ENCODE peak calls at places on chromosomes 16 and 17, in five cellular contexts. One of them, this sample, is unnamed. For H3K4me1, the result is how much of the 10 kb centered on the place peaks cover.

GRCh38 chr17:14165672-14166071 is 71.0 kb downstream of the CDRT15 start:
- DNase-seq in HepG2: no peak
- DNase-seq in IMR-90: no peak
- DNase-seq in endothelial cell of umbilical vein: no peak
- DNase-seq in colonic mucosa: no peak
- DNase-seq in this sample: no peak

GRCh38 chr17:50062323-50063243 is 6.7 kb downstream of the ITGA3 start:
- DNase-seq in HepG2: no peak
- DNase-seq in endothelial cell of umbilical vein: no peak
- DNase-seq in colonic mucosa: peak
- DNase-seq in IMR-90: peak
- DNase-seq in this sample: peak

GRCh38 chr17:31281061-31281460 is 16.0 kb downstream of the OMG start:
- DNase-seq in HepG2: no peak
- DNase-seq in colonic mucosa: no peak
- DNase-seq in IMR-90: no peak
- DNase-seq in endothelial cell of umbilical vein: no peak
- DNase-seq in this sample: no peak

GRCh38 chr17:63995626-63996025 is 2.5 kb upstream of the PRR29 start:
- DNase-seq in colonic mucosa: no peak
- DNase-seq in IMR-90: no peak
- DNase-seq in endothelial cell of umbilical vein: no peak
- DNase-seq in HepG2: no peak
- DNase-seq in this sample: no peak

GRCh38 chr17:74859439-74860228 is at the start of gene GRIN2C:
- DNase-seq in colonic mucosa: no peak
- DNase-seq in endothelial cell of umbilical vein: no peak
- DNase-seq in IMR-90: no peak
- DNase-seq in HepG2: no peak
- DNase-seq in this sample: no peak

GRCh38 chr16:69717066-69717465 is 9.3 kb downstream of the NQO1 start:
- DNase-seq in HepG2: no peak
- DNase-seq in IMR-90: no peak
- DNase-seq in colonic mucosa: no peak
- DNase-seq in endothelial cell of umbilical vein: no peak
- DNase-seq in this sample: no peak

GRCh38 chr16:30844671-30845449 is 49.0 kb downstream of the BCL7C start:
- DNase-seq in IMR-90: peak
- DNase-seq in endothelial cell of umbilical vein: peak
- DNase-seq in HepG2: peak
- DNase-seq in colonic mucosa: peak
- DNase-seq in this sample: peak

GRCh38 chr16:65702707-65703402 is 581.0 kb upstream of the CDH11 start:
- DNase-seq in endothelial cell of umbilical vein: no peak
- DNase-seq in colonic mucosa: no peak
- DNase-seq in HepG2: no peak
- DNase-seq in IMR-90: no peak
- DNase-seq in this sample: no peak

GRCh38 chr17:57607553-57608120 is 137.5 kb downstream of the CCDC182 start:
- DNase-seq in colonic mucosa: no peak
- DNase-seq in endothelial cell of umbilical vein: no peak
- DNase-seq in HepG2: no peak
- DNase-seq in IMR-90: no peak
- DNase-seq in this sample: peak

GRCh38 chr17:48629411-48629759 is 3.2 kb upstream of the HOXB9 start:
- DNase-seq in HepG2: no peak
- DNase-seq in IMR-90: no peak
- DNase-seq in colonic mucosa: peak
- DNase-seq in endothelial cell of umbilical vein: no peak
- DNase-seq in this sample: no peak

GRCh38 chr17:34203018-34203646 is 52.0 kb upstream of the CCL2 start:
- DNase-seq in HepG2: no peak
- DNase-seq in colonic mucosa: no peak
- DNase-seq in IMR-90: no peak
- DNase-seq in endothelial cell of umbilical vein: no peak
- DNase-seq in this sample: no peak

GRCh38 chr16:2675714-2676113 is 6.6 kb upstream of the KCTD5 start:
- DNase-seq in HepG2: no peak
- DNase-seq in endothelial cell of umbilical vein: no peak
- DNase-seq in colonic mucosa: no peak
- DNase-seq in IMR-90: peak
- DNase-seq in this sample: no peak

GRCh38 chr16:2671741-2672140 is 10.6 kb upstream of the KCTD5 start:
- DNase-seq in colonic mucosa: no peak
- DNase-seq in IMR-90: no peak
- DNase-seq in endothelial cell of umbilical vein: no peak
- DNase-seq in HepG2: no peak
- DNase-seq in this sample: no peak

GRCh38 chr16:2673066-2673999 is 9.0 kb upstream of the KCTD5 start:
- DNase-seq in colonic mucosa: peak
- DNase-seq in endothelial cell of umbilical vein: peak
- DNase-seq in HepG2: peak
- DNase-seq in IMR-90: peak
- DNase-seq in this sample: peak

DNA sequence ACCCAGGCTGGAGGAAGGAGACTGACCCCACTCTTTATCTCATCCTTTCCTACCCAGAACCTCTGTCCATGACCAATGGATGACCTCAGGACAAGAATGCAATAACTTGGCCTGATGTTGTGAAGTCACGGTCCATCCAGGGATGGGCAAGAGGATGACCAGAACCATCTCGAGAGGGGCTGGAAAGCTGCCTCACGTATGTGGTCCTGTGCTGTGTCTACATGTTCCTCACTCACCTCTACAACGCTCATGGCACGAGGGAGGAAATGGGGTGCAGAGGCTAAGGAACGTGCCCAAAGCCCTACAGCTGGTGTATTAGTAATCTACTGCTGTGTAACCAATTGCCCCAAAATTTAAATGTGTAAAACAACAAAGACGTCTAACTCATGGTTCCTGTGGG is 7.3 kb upstream of the KCTD5 start:
- DNase-seq in IMR-90: no peak
- DNase-seq in colonic mucosa: no peak
- DNase-seq in HepG2: no peak
- DNase-seq in endothelial cell of umbilical vein: no peak
- DNase-seq in this sample: no peak
- H3K9ac ChIP-seq in IMR-90: no peak
- H3K9ac ChIP-seq in colonic mucosa: peak
- H3K9ac ChIP-seq in HepG2: no peak
- H3K9ac ChIP-seq in endothelial cell of umbilical vein: no peak
- H3K9ac ChIP-seq in this sample: no peak

GRCh38 chr16:10552998-10553491 is 27.4 kb downstream of the EMP2 start:
- DNase-seq in IMR-90: no peak
- DNase-seq in HepG2: no peak
- DNase-seq in endothelial cell of umbilical vein: peak
- DNase-seq in colonic mucosa: peak
- DNase-seq in this sample: no peak
- H3K4me3 ChIP-seq in IMR-90: no peak
- H3K4me3 ChIP-seq in HepG2: no peak
- H3K4me3 ChIP-seq in endothelial cell of umbilical vein: no peak
- H3K4me3 ChIP-seq in colonic mucosa: no peak
- H3K4me3 ChIP-seq in this sample: no peak

GRCh38 chr16:84879569-84880487 is 60.0 kb downstream of the CRISPLD2 start:
- DNase-seq in IMR-90: no peak
- DNase-seq in endothelial cell of umbilical vein: peak
- DNase-seq in HepG2: no peak
- DNase-seq in colonic mucosa: no peak
- DNase-seq in this sample: no peak
- H3K4me1 ChIP-seq in IMR-90: under half
- H3K4me1 ChIP-seq in endothelial cell of umbilical vein: under half
- H3K4me1 ChIP-seq in HepG2: under half
- H3K4me1 ChIP-seq in colonic mucosa: under half
- H3K4me1 ChIP-seq in this sample: under half

DNA sequence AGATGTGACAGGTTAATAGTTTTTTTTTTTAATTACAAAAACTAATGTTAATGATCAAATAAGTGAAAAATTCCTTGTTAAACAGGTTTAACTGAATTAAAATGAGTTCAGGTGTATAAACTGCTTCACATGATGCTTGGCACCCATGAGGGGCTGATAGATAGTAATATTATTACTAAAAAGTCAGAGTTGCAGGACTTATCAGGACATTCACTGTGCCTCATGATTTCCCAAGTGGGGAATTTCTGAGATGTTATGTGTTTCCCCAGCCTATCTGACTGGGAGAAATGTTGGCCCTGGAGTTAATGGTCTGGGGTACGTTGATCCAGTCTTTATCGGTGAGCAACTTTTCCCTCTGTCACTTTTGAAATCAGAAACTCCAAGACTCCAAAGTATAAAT is 102.1 kb downstream of the PLCG2 start:
- DNase-seq in IMR-90: no peak
- DNase-seq in HepG2: no peak
- DNase-seq in endothelial cell of umbilical vein: no peak
- DNase-seq in colonic mucosa: no peak
- DNase-seq in this sample: no peak
- H3K9ac ChIP-seq in IMR-90: no peak
- H3K9ac ChIP-seq in HepG2: no peak
- H3K9ac ChIP-seq in endothelial cell of umbilical vein: no peak
- H3K9ac ChIP-seq in colonic mucosa: no peak
- H3K9ac ChIP-seq in this sample: no peak

DNA sequence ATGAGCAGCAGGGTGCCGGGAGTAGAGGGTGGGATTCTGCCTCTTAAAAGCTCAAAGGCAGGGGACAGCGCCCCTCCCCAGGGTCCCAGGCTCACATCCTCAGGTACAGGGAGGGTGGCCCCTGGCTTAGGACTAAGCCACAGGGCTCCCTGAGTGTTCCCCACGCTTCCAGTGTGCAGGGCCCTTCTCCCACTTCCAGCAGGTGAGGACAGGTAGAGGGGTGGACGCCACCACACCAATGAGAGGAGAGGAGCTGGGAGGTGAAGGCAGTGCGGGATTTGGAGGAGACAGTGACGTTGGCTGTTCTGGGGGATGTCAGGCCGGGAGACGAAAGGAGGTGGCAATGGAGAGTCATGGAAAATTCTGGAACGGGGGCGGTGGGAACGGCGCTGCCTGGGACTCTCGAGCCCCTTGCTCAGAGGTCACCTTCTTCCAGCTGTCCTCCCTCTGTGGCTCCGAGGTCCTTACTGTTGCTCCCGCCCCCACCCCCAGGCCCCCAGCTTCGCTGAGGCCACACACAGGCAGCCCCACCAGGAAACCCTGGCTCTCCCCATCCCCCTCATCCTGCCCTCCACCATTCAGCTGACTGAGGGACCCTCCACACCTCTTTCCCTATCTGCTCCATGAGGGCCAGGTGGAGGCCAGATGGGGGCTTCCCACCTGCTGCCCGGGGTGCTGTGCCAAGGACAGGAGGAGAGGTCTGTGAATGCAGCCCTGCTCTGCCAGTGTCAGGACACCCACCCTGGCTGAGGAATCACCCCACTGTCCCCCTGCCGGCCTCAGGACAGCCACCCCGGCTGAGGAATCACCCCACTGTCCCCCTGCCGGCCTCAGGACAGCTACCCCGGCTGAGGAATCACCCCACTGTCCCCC is 57.7 kb upstream of the ACSF3 start:
- DNase-seq in colonic mucosa: no peak
- DNase-seq in endothelial cell of umbilical vein: no peak
- DNase-seq in HepG2: no peak
- DNase-seq in IMR-90: no peak
- DNase-seq in this sample: peak
- H3K4me3 ChIP-seq in colonic mucosa: no peak
- H3K4me3 ChIP-seq in endothelial cell of umbilical vein: no peak
- H3K4me3 ChIP-seq in HepG2: no peak
- H3K4me3 ChIP-seq in IMR-90: no peak
- H3K4me3 ChIP-seq in this sample: no peak

DNA sequence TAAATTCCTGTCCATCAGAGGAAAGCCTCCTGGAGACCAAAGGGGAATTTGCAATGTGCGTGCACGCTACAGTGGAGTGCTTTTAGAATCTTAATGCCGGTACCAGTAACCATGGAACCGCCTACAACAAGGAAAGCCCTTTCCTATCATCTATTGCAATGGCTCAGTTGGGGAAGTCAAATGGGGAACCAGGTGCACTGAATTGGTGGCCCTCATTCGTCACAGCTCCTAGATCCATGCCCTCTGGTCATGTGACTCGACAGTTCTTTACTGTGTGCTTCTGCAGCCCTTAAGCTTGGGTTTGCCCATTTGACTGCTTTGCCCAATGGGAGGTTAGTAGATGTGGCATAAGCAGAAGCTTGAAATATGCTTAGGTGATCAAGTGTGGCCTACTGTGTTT is 110.0 kb downstream of the XYLT1 start:
- DNase-seq in HepG2: no peak
- DNase-seq in colonic mucosa: no peak
- DNase-seq in IMR-90: no peak
- DNase-seq in endothelial cell of umbilical vein: no peak
- DNase-seq in this sample: no peak
- H3K4me1 ChIP-seq in HepG2: under half
- H3K4me1 ChIP-seq in colonic mucosa: under half
- H3K4me1 ChIP-seq in IMR-90: under half
- H3K4me1 ChIP-seq in endothelial cell of umbilical vein: under half
- H3K4me1 ChIP-seq in this sample: under half

This sample was measured in kidney.